ENCODE peak calls at places on chromosomes 3 and 15, in six cellular contexts. One of them, this sample, is unnamed.

GRCh38 chr3:101865751-101866509 is 16.6 kb downstream of the NFKBIZ start:
- DNase-seq in activated B cell treated with CpG ODN at 0.5 μM for 24 hours: no peak
- DNase-seq in astrocyte of the spinal cord: no peak
- DNase-seq in bronchial epithelial cell: peak
- DNase-seq in coronary artery: no peak
- DNase-seq in mucosa of descending colon: no peak
- DNase-seq in this sample: no peak

GRCh38 chr3:37107846-37108245 is 66.5 kb downstream of the LRRFIP2 start:
- DNase-seq in activated B cell treated with CpG ODN at 0.5 μM for 24 hours: no peak
- DNase-seq in astrocyte of the spinal cord: no peak
- DNase-seq in bronchial epithelial cell: peak
- DNase-seq in coronary artery: no peak
- DNase-seq in mucosa of descending colon: no peak
- DNase-seq in this sample: no peak

GRCh38 chr15:79101866-79102581 is 11.4 kb upstream of the RASGRF1 start:
- DNase-seq in activated B cell treated with CpG ODN at 0.5 μM for 24 hours: no peak
- DNase-seq in astrocyte of the spinal cord: no peak
- DNase-seq in bronchial epithelial cell: no peak
- DNase-seq in coronary artery: peak
- DNase-seq in mucosa of descending colon: no peak
- DNase-seq in this sample: no peak

GRCh38 chr3:11601446-11602241 is 42.1 kb downstream of the VGLL4 start:
- DNase-seq in activated B cell treated with CpG ODN at 0.5 μM for 24 hours: peak
- DNase-seq in astrocyte of the spinal cord: peak
- DNase-seq in bronchial epithelial cell: no peak
- DNase-seq in coronary artery: peak
- DNase-seq in mucosa of descending colon: no peak
- DNase-seq in this sample: peak

GRCh38 chr3:37509069-37509468 is 334.7 kb upstream of the LRRFIP2 start:
- DNase-seq in activated B cell treated with CpG ODN at 0.5 μM for 24 hours: no peak
- DNase-seq in astrocyte of the spinal cord: no peak
- DNase-seq in bronchial epithelial cell: no peak
- DNase-seq in coronary artery: no peak
- DNase-seq in mucosa of descending colon: no peak
- DNase-seq in this sample: no peak

GRCh38 chr3:53109822-53110771 is 20.1 kb downstream of the RFT1 start:
- DNase-seq in activated B cell treated with CpG ODN at 0.5 μM for 24 hours: no peak
- DNase-seq in astrocyte of the spinal cord: peak
- DNase-seq in bronchial epithelial cell: peak
- DNase-seq in coronary artery: no peak
- DNase-seq in mucosa of descending colon: peak
- DNase-seq in this sample: no peak

GRCh38 chr3:34157491-34157890 is 359.1 kb downstream of the PDCD6IP start:
- DNase-seq in activated B cell treated with CpG ODN at 0.5 μM for 24 hours: no peak
- DNase-seq in astrocyte of the spinal cord: no peak
- DNase-seq in bronchial epithelial cell: no peak
- DNase-seq in coronary artery: no peak
- DNase-seq in mucosa of descending colon: no peak
- DNase-seq in this sample: no peak

GRCh38 chr3:99751649-99752048 is 66.0 kb upstream of the CMSS1 start:
- DNase-seq in activated B cell treated with CpG ODN at 0.5 μM for 24 hours: no peak
- DNase-seq in astrocyte of the spinal cord: peak
- DNase-seq in bronchial epithelial cell: peak
- DNase-seq in coronary artery: no peak
- DNase-seq in mucosa of descending colon: no peak
- DNase-seq in this sample: no peak

DNA sequence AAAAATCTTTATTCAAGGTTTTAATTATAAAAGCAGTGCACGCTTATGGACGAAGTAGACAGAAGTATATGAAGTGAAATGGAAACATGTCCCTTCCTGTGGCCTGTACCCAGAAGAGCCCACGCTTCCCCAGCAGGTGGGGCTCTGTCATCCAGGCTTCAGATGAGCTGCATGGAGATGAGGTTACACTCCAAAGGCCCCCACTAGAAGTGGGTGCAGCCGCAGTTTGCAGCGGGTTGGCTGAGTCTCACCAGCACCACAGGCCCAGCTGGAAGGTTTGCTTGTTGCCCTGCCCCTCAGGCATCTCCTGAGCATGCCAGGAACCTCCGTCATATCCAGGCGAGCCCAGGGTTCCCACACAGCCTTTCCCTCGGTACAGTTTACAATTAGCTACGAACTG is 33.1 kb downstream of the PRR20G start:
- DNase-seq in activated B cell treated with CpG ODN at 0.5 μM for 24 hours: no peak
- DNase-seq in astrocyte of the spinal cord: no peak
- DNase-seq in bronchial epithelial cell: peak
- DNase-seq in coronary artery: no peak
- DNase-seq in mucosa of descending colon: no peak
- DNase-seq in this sample: peak
- TF ChIP-seq CTCF in activated B cell treated with CpG ODN at 0.5 μM for 24 hours: no peak
- TF ChIP-seq CTCF in astrocyte of the spinal cord: no peak
- TF ChIP-seq CTCF in bronchial epithelial cell: peak
- TF ChIP-seq CTCF in coronary artery: no peak
- TF ChIP-seq CTCF in mucosa of descending colon: no peak
- TF ChIP-seq CTCF in this sample: peak

GRCh38 chr3:136861890-136862610 is at the start of gene NCK1:
- DNase-seq in activated B cell treated with CpG ODN at 0.5 μM for 24 hours: peak
- DNase-seq in astrocyte of the spinal cord: peak
- DNase-seq in bronchial epithelial cell: peak
- DNase-seq in coronary artery: peak
- DNase-seq in mucosa of descending colon: peak
- DNase-seq in this sample: peak
- TF ChIP-seq CTCF in activated B cell treated with CpG ODN at 0.5 μM for 24 hours: no peak
- TF ChIP-seq CTCF in astrocyte of the spinal cord: peak
- TF ChIP-seq CTCF in bronchial epithelial cell: no peak
- TF ChIP-seq CTCF in coronary artery: no peak
- TF ChIP-seq CTCF in mucosa of descending colon: no peak
- TF ChIP-seq CTCF in this sample: peak

GRCh38 chr3:172031957-172032356 is 7.4 kb upstream of the FNDC3B start:
- DNase-seq in activated B cell treated with CpG ODN at 0.5 μM for 24 hours: no peak
- DNase-seq in astrocyte of the spinal cord: no peak
- DNase-seq in bronchial epithelial cell: no peak
- DNase-seq in coronary artery: no peak
- DNase-seq in mucosa of descending colon: no peak
- DNase-seq in this sample: no peak

GRCh38 chr3:172036541-172037215 is 2.7 kb upstream of the FNDC3B start:
- DNase-seq in activated B cell treated with CpG ODN at 0.5 μM for 24 hours: no peak
- DNase-seq in astrocyte of the spinal cord: no peak
- DNase-seq in bronchial epithelial cell: no peak
- DNase-seq in coronary artery: no peak
- DNase-seq in mucosa of descending colon: no peak
- DNase-seq in this sample: no peak

GRCh38 chr3:172038823-172039222 is 555 bp upstream of the FNDC3B start:
- DNase-seq in activated B cell treated with CpG ODN at 0.5 μM for 24 hours: no peak
- DNase-seq in astrocyte of the spinal cord: no peak
- DNase-seq in bronchial epithelial cell: no peak
- DNase-seq in coronary artery: no peak
- DNase-seq in mucosa of descending colon: no peak
- DNase-seq in this sample: no peak

GRCh38 chr3:172033392-172033791 is 6.0 kb upstream of the FNDC3B start:
- DNase-seq in activated B cell treated with CpG ODN at 0.5 μM for 24 hours: no peak
- DNase-seq in astrocyte of the spinal cord: no peak
- DNase-seq in bronchial epithelial cell: no peak
- DNase-seq in coronary artery: no peak
- DNase-seq in mucosa of descending colon: no peak
- DNase-seq in this sample: no peak

GRCh38 chr3:172034786-172035685 is 4.3 kb upstream of the FNDC3B start:
- DNase-seq in activated B cell treated with CpG ODN at 0.5 μM for 24 hours: no peak
- DNase-seq in astrocyte of the spinal cord: no peak
- DNase-seq in bronchial epithelial cell: peak
- DNase-seq in coronary artery: no peak
- DNase-seq in mucosa of descending colon: no peak
- DNase-seq in this sample: no peak
- TF ChIP-seq CTCF in activated B cell treated with CpG ODN at 0.5 μM for 24 hours: no peak
- TF ChIP-seq CTCF in astrocyte of the spinal cord: peak
- TF ChIP-seq CTCF in bronchial epithelial cell: peak
- TF ChIP-seq CTCF in coronary artery: no peak
- TF ChIP-seq CTCF in mucosa of descending colon: peak
- TF ChIP-seq CTCF in this sample: peak

GRCh38 chr3:186790261-186790981 is 7.0 kb downstream of the EIF4A2 start:
- DNase-seq in activated B cell treated with CpG ODN at 0.5 μM for 24 hours: no peak
- DNase-seq in astrocyte of the spinal cord: peak
- DNase-seq in bronchial epithelial cell: peak
- DNase-seq in coronary artery: no peak
- DNase-seq in mucosa of descending colon: no peak
- DNase-seq in this sample: no peak
- TF ChIP-seq CTCF in activated B cell treated with CpG ODN at 0.5 μM for 24 hours: no peak
- TF ChIP-seq CTCF in astrocyte of the spinal cord: no peak
- TF ChIP-seq CTCF in bronchial epithelial cell: no peak
- TF ChIP-seq CTCF in coronary artery: no peak
- TF ChIP-seq CTCF in mucosa of descending colon: no peak
- TF ChIP-seq CTCF in this sample: no peak

GRCh38 chr3:186653984-186654383 is 11.8 kb upstream of the HRG start:
- DNase-seq in activated B cell treated with CpG ODN at 0.5 μM for 24 hours: no peak
- DNase-seq in astrocyte of the spinal cord: no peak
- DNase-seq in bronchial epithelial cell: no peak
- DNase-seq in coronary artery: no peak
- DNase-seq in mucosa of descending colon: no peak
- DNase-seq in this sample: no peak
- TF ChIP-seq CTCF in activated B cell treated with CpG ODN at 0.5 μM for 24 hours: no peak
- TF ChIP-seq CTCF in astrocyte of the spinal cord: peak
- TF ChIP-seq CTCF in bronchial epithelial cell: no peak
- TF ChIP-seq CTCF in coronary artery: no peak
- TF ChIP-seq CTCF in mucosa of descending colon: no peak
- TF ChIP-seq CTCF in this sample: no peak

DNA sequence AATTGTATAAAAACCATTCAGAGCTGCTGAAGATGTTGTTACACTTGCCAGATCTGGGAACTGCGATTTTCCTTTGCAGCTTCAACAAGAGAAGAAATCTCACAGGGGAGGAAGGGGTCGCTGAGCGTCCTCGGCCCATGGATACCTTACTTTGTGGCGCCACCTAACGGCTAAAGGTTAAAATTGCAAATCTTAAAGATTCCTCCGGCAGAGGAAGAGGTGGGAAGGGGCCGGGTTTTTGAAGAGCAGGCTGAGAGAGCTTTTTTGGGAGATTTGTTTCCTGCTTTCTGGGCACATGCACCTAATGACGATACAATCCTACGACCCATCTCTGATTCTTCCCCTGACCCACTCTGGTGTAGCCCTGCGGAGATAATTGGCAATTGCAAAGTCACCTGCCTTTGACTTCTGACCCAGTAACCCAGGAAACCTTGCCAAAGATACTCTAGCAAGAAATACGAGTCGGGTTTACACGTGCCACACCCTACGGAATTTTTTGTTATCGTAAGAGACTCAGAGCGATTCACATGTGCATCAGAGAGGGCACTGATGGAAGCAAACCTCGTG is 55.4 kb upstream of the CHRNA7 start:
- DNase-seq in activated B cell treated with CpG ODN at 0.5 μM for 24 hours: no peak
- DNase-seq in astrocyte of the spinal cord: peak
- DNase-seq in bronchial epithelial cell: peak
- DNase-seq in coronary artery: no peak
- DNase-seq in mucosa of descending colon: peak
- DNase-seq in this sample: peak
- TF ChIP-seq CTCF in activated B cell treated with CpG ODN at 0.5 μM for 24 hours: no peak
- TF ChIP-seq CTCF in astrocyte of the spinal cord: peak
- TF ChIP-seq CTCF in bronchial epithelial cell: peak
- TF ChIP-seq CTCF in coronary artery: no peak
- TF ChIP-seq CTCF in mucosa of descending colon: peak
- TF ChIP-seq CTCF in this sample: peak

GRCh38 chr3:124593442-124593829 is 136.8 kb upstream of the UMPS start:
- DNase-seq in activated B cell treated with CpG ODN at 0.5 μM for 24 hours: no peak
- DNase-seq in astrocyte of the spinal cord: no peak
- DNase-seq in bronchial epithelial cell: no peak
- DNase-seq in coronary artery: no peak
- DNase-seq in mucosa of descending colon: no peak
- DNase-seq in this sample: no peak
- TF ChIP-seq CTCF in activated B cell treated with CpG ODN at 0.5 μM for 24 hours: no peak
- TF ChIP-seq CTCF in astrocyte of the spinal cord: no peak
- TF ChIP-seq CTCF in bronchial epithelial cell: no peak
- TF ChIP-seq CTCF in coronary artery: no peak
- TF ChIP-seq CTCF in mucosa of descending colon: no peak
- TF ChIP-seq CTCF in this sample: no peak

DNA sequence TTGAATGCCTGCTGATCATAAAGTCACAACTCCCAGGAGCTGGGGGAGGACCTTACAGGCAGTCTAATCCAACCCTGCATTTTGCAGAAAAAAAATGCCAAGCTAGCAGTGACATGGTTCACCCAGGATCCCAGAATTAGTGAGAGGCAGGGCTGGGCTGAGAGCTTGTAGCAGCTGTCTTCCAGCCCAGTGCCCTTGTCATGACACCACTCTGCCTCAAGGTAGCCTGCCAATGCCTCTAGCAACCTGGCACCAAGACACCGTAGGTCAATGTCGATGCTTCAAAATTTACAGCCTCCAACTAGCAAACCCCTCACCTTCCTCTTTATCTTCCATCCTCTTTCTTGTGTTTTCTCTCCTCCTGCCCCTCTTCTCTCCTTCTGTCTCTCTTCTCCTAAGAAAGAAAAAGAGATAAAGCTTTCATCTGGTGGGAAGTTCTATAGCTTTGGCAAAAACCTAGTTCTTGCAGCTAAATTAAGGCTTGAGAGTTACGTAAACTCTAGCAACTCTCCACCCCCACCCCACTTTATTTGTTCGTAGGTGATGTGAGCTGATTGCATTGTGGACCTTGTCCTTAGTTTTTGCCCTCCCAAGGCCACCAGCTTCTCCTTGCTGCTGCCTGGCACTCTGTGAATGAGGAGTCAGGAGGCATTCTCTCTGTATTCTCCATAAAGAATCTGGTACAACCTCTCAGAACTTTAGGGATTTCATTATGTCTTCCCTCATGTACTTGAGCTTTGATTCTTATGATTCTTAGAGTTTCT is 18.3 kb upstream of the BFSP2 start:
- DNase-seq in activated B cell treated with CpG ODN at 0.5 μM for 24 hours: no peak
- DNase-seq in astrocyte of the spinal cord: no peak
- DNase-seq in bronchial epithelial cell: no peak
- DNase-seq in coronary artery: no peak
- DNase-seq in mucosa of descending colon: no peak
- DNase-seq in this sample: no peak
- TF ChIP-seq CTCF in activated B cell treated with CpG ODN at 0.5 μM for 24 hours: no peak
- TF ChIP-seq CTCF in astrocyte of the spinal cord: no peak
- TF ChIP-seq CTCF in bronchial epithelial cell: no peak
- TF ChIP-seq CTCF in coronary artery: no peak
- TF ChIP-seq CTCF in mucosa of descending colon: no peak
- TF ChIP-seq CTCF in this sample: no peak